ENCODE peak calls at places on chromosome 13, in five cellular contexts. C is GM12878, R is H1, N is NT2/D1, M is HepG2. D is an unnamed sample.

GRCh38 chr13:31048521-31048920 is 113.2 kb downstream of the HSPH1 start:
- DNase-seq in C (no peak), R (no peak), N (no peak), M (no peak), D (no peak)

GRCh38 chr13:27024062-27024461 is 147.5 kb downstream of the USP12 start:
- DNase-seq in C (no peak), R (no peak), N (no peak), M (no peak), D (no peak)

GRCh38 chr13:47459512-47459911 is 541.6 kb downstream of the SUCLA2 start:
- DNase-seq in C (no peak), R (no peak), N (no peak), M (no peak), D (no peak)

GRCh38 chr13:44710576-44710975 is 134.4 kb upstream of the TSC22D1 start:
- DNase-seq in C (peak; percentile 5), R (no peak), N (no peak), M (no peak), D (no peak)

GRCh38 chr13:43785681-43786471 is 896 bp downstream of the ENOX1 start:
- DNase-seq in C (no peak), R (no peak), N (no peak), M (no peak), D (peak; percentile 79)

GRCh38 chr13:111584101-111584500 is 263.7 kb downstream of the TEX29 start:
- DNase-seq in C (no peak), R (no peak), N (no peak), M (no peak), D (no peak)

GRCh38 chr13:100100115-100100879 is 11.4 kb downstream of the PCCA start:
- DNase-seq in C (no peak), R (no peak), N (no peak), M (peak; percentile 71), D (no peak)

GRCh38 chr13:75723927-75724326 is 87.8 kb downstream of the LMO7 start:
- DNase-seq in C (no peak), R (no peak), N (no peak), M (no peak), D (no peak)

GRCh38 chr13:50203256-50204083 is 188.2 kb downstream of the KCNRG start:
- DNase-seq in C (no peak), R (no peak), N (no peak), M (no peak), D (no peak)

GRCh38 chr13:105972811-105973590 is 562.5 kb downstream of the EFNB2 start:
- DNase-seq in C (no peak), R (no peak), N (no peak), M (no peak), D (no peak)

GRCh38 chr13:26412263-26412662 is 145.2 kb upstream of the WASF3 start:
- DNase-seq in C (no peak), R (no peak), N (no peak), M (peak; percentile 79), D (no peak)

DNA sequence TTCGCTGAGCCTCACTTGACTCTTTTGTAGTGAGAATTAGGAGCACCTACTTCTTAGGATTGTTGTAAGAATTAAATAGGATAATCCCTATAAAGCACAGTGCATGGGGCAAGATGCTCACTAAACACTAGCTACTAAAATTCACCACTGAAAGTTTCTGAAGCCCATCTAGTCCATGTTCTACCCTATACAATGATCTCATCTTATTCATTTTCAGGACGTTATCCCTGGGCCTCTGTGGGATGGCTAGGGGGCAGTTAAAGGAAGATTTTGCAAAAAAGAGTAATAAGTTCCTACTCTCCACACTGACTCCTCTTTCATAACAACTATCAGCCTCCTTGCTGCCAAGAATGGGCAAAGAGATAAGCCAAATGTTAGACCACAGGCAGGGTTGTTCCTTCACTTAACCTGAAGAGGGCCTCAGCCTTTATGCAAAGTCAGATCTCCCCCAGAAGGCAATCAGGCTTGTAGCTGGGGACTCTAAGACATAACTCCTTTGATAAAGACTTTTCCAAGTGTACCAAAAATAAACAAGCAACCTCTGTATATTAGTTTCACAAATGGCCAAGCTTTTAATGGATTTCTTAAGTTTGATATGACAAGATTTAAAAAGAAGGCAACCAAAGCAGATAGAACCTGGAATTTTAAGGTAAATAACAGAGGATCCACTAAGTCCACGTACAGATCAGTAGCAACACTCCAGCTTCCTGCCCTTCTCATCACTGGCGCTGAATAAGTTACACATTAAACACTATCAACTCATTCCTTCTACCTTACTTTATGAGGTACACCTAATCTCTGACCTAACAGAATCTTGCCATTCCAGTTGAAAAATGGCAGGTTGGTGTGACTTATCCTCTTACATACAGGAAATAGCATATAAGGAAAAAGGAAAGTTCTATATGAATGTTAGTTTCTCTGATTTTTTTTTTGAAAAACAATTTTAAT is 44.4 kb downstream of the ELF1 start:
- DNase-seq in C (no peak), R (no peak), N (peak; percentile 18), M (peak; percentile 65), D (peak; percentile 50)
- TF ChIP-seq SUZ12 in C (no peak), R (no peak), N (no peak), M (no peak), D (no peak)

GRCh38 chr13:78420814-78421213 is 182.5 kb downstream of the POU4F1 start:
- DNase-seq in C (peak; percentile 37), R (no peak), N (no peak), M (no peak), D (no peak)
- TF ChIP-seq SUZ12 in C (no peak), R (no peak), N (no peak), M (no peak), D (no peak)

DNA sequence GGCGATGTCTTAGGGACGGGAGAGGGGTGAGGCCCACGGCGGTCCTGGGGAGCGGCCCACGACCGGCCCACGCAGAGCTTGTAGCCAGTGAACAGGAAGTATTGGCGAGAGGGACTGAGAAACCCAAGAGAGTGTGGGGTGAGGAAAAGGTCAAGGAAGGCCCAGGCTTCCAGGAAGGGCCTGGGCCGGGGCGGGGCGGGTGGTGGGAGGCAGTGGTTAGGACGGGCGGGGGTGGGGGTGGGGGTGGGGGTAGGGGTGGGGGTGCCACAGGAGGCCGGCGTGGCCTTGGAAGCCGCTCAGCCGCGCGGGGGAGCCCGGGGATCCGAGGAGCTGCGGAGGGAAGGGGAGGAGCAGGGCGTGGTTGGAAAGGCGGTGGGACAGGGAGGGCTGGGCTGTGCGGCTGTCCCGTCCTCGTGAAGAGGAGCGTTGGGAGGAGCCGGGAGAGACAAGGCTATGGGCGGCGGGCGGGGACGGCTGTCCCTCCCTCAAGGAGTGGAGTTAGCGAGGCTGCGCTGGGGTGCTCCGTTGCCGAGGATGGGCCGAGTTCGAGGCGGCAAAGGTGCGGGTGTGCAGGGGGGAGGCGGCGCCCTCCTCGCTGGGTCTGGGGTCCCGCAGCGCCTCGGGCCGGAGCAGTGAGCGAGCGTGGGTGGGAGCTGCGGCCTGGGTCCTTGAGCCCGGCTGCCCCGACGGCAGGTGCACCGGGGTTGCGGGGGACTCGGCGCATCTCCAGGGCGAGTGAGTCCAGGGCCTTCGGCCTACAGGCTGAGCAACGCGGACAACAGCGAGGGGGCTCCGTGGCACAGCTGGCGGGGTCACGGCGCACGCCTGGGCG is 254.4 kb upstream of the SGCG start:
- DNase-seq in C (no peak), R (peak; percentile 33), N (no peak), M (no peak), D (no peak)
- TF ChIP-seq SUZ12 in C (no peak), R (no peak), N (no peak), M (no peak), D (no peak)

GRCh38 chr13:69597088-69597487 is 510.5 kb upstream of the ATXN8OS start:
- DNase-seq in C (no peak), R (no peak), N (no peak), M (no peak), D (no peak)
- TF ChIP-seq SUZ12 in C (no peak), R (no peak), N (no peak), M (no peak), D (no peak)

GRCh38 chr13:110436276-110436675 is 125.2 kb downstream of the RAB20 start:
- DNase-seq in C (no peak), R (no peak), N (no peak), M (no peak), D (no peak)

GRCh38 chr13:110438776-110439175 is 122.7 kb downstream of the RAB20 start:
- DNase-seq in C (no peak), R (no peak), N (no peak), M (no peak), D (no peak)

GRCh38 chr13:110435331-110435730 is 126.2 kb downstream of the RAB20 start:
- DNase-seq in C (no peak), R (no peak), N (no peak), M (no peak), D (no peak)

GRCh38 chr13:110436786-110437370 is 124.6 kb downstream of the RAB20 start:
- DNase-seq in C (no peak), R (no peak), N (no peak), M (no peak), D (no peak)

DNA sequence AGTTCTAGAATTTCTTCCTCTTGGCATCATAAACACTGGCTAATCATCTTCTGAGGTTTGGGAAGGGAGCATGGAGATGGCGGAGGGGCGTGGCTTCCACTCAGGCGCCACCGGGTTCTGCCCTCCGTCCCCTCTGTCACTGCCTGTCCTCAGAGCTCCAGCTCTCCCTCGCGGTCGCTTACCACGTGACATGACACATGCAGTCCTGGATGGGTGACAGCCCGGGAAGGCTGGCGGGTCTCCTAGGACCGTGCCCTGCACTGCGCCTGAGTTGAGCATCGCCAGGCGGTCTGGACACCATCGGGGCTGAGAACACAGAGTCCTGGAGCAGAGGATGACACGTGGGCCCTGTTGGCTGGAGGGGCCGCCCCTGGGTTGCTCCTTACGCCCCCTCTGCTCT is 123.3 kb downstream of the RAB20 start:
- DNase-seq in C (no peak), R (no peak), N (no peak), M (no peak), D (no peak)
- TF ChIP-seq SUZ12 in C (no peak), R (no peak), N (no peak), M (no peak), D (no peak)

GRCh38 chr13:80011448-80012212 is 329.3 kb downstream of the SPRY2 start:
- DNase-seq in C (no peak), R (no peak), N (no peak), M (no peak), D (no peak)
- TF ChIP-seq SUZ12 in C (no peak), R (no peak), N (no peak), M (no peak), D (no peak)

D was measured in HEK293T.